ENCODE peak calls at places on chromosomes 16 and 17, in nine cellular contexts. One of them, this sample, is unnamed.

GRCh38 chr17:7237761-7238417 is 1.4 kb downstream of the PHF23 start:
- DNase-seq in SK-N-SH: peak; percentile 83
- DNase-seq in neural progenitor cell: peak; percentile 92
- DNase-seq in A673: peak; percentile 84
- DNase-seq in gastrocnemius medialis: peak; percentile 63
- DNase-seq in heart right ventricle: peak; percentile 83
- DNase-seq in hepatocyte: peak; percentile 92
- DNase-seq in H9: peak; percentile 91
- DNase-seq in heart left ventricle: peak; percentile 87
- DNase-seq in this sample: peak; percentile 53

GRCh38 chr17:67293251-67294203 is 48.5 kb upstream of the HELZ start:
- DNase-seq in SK-N-SH: peak; percentile 62
- DNase-seq in neural progenitor cell: peak; percentile 75
- DNase-seq in A673: peak; percentile 73
- DNase-seq in gastrocnemius medialis: peak; percentile 34
- DNase-seq in heart right ventricle: peak; percentile 67
- DNase-seq in hepatocyte: peak; percentile 67
- DNase-seq in H9: peak; percentile 93
- DNase-seq in heart left ventricle: peak; percentile 64
- DNase-seq in this sample: peak; percentile 72

GRCh38 chr17:9982159-9982558 is 77.1 kb upstream of the RCVRN start:
- DNase-seq in SK-N-SH: no peak
- DNase-seq in neural progenitor cell: peak; percentile 50
- DNase-seq in A673: no peak
- DNase-seq in gastrocnemius medialis: no peak
- DNase-seq in heart right ventricle: no peak
- DNase-seq in hepatocyte: peak; percentile 30
- DNase-seq in H9: peak; percentile 81
- DNase-seq in heart left ventricle: no peak
- DNase-seq in this sample: no peak

GRCh38 chr16:64184156-64184555 is 937.7 kb downstream of the CDH11 start:
- DNase-seq in SK-N-SH: no peak
- DNase-seq in neural progenitor cell: no peak
- DNase-seq in A673: no peak
- DNase-seq in gastrocnemius medialis: no peak
- DNase-seq in heart right ventricle: no peak
- DNase-seq in hepatocyte: no peak
- DNase-seq in H9: no peak
- DNase-seq in heart left ventricle: no peak
- DNase-seq in this sample: no peak

GRCh38 chr17:62045517-62045916 is 19.6 kb downstream of the MED13 start:
- DNase-seq in SK-N-SH: no peak
- DNase-seq in neural progenitor cell: no peak
- DNase-seq in A673: no peak
- DNase-seq in gastrocnemius medialis: no peak
- DNase-seq in heart right ventricle: no peak
- DNase-seq in hepatocyte: no peak
- DNase-seq in H9: no peak
- DNase-seq in heart left ventricle: no peak
- DNase-seq in this sample: no peak

GRCh38 chr17:76714822-76715461 is 4.2 kb upstream of the MXRA7 start:
- DNase-seq in SK-N-SH: peak; percentile 76
- DNase-seq in neural progenitor cell: peak; percentile 72
- DNase-seq in A673: peak; percentile 75
- DNase-seq in gastrocnemius medialis: peak; percentile 19
- DNase-seq in heart right ventricle: peak; percentile 70
- DNase-seq in hepatocyte: peak; percentile 75
- DNase-seq in H9: peak; percentile 61
- DNase-seq in heart left ventricle: peak; percentile 78
- DNase-seq in this sample: no peak

GRCh38 chr16:58197314-58198012 is 443 bp downstream of the CSNK2A2 start:
- DNase-seq in SK-N-SH: peak; percentile 74
- DNase-seq in neural progenitor cell: peak; percentile 49
- DNase-seq in A673: no peak
- DNase-seq in gastrocnemius medialis: no peak
- DNase-seq in heart right ventricle: peak; percentile 15
- DNase-seq in hepatocyte: peak; percentile 11
- DNase-seq in H9: no peak
- DNase-seq in heart left ventricle: peak; percentile 24
- DNase-seq in this sample: no peak

GRCh38 chr17:80195671-80196529 is 24.2 kb downstream of the SGSH start:
- DNase-seq in SK-N-SH: peak; percentile 70
- DNase-seq in neural progenitor cell: peak; percentile 59
- DNase-seq in A673: peak; percentile 51
- DNase-seq in gastrocnemius medialis: no peak
- DNase-seq in heart right ventricle: no peak
- DNase-seq in hepatocyte: no peak
- DNase-seq in H9: peak; percentile 76
- DNase-seq in heart left ventricle: no peak
- DNase-seq in this sample: no peak

GRCh38 chr17:4588391-4588790 is 4.1 kb downstream of the SMTNL2 start:
- DNase-seq in SK-N-SH: no peak
- DNase-seq in neural progenitor cell: peak; percentile 3
- DNase-seq in A673: no peak
- DNase-seq in gastrocnemius medialis: no peak
- DNase-seq in heart right ventricle: peak; percentile 65
- DNase-seq in hepatocyte: no peak
- DNase-seq in H9: no peak
- DNase-seq in heart left ventricle: peak; percentile 81
- DNase-seq in this sample: no peak

GRCh38 chr17:74746376-74746775 is 2.1 kb upstream of the NHERF1 start:
- DNase-seq in SK-N-SH: no peak
- DNase-seq in neural progenitor cell: peak; percentile 59
- DNase-seq in A673: no peak
- DNase-seq in gastrocnemius medialis: no peak
- DNase-seq in heart right ventricle: no peak
- DNase-seq in hepatocyte: no peak
- DNase-seq in H9: peak; percentile 29
- DNase-seq in heart left ventricle: no peak
- DNase-seq in this sample: no peak

GRCh38 chr16:75703341-75703740 is 2.1 kb upstream of the DUXB start:
- DNase-seq in SK-N-SH: no peak
- DNase-seq in neural progenitor cell: no peak
- DNase-seq in A673: no peak
- DNase-seq in gastrocnemius medialis: no peak
- DNase-seq in heart right ventricle: no peak
- DNase-seq in hepatocyte: no peak
- DNase-seq in H9: no peak
- DNase-seq in heart left ventricle: no peak
- DNase-seq in this sample: no peak

GRCh38 chr17:83199500-83200201 is 120.2 kb downstream of the METRNL start:
- DNase-seq in SK-N-SH: no peak
- DNase-seq in neural progenitor cell: no peak
- DNase-seq in A673: no peak
- DNase-seq in gastrocnemius medialis: peak; percentile 16
- DNase-seq in heart right ventricle: peak; percentile 53
- DNase-seq in hepatocyte: no peak
- DNase-seq in H9: no peak
- DNase-seq in heart left ventricle: peak; percentile 65
- DNase-seq in this sample: peak; percentile 5

GRCh38 chr17:63437287-63438091 is 8.6 kb downstream of the CYB561 start:
- DNase-seq in SK-N-SH: peak; percentile 42
- DNase-seq in neural progenitor cell: no peak
- DNase-seq in A673: no peak
- DNase-seq in gastrocnemius medialis: no peak
- DNase-seq in heart right ventricle: no peak
- DNase-seq in hepatocyte: no peak
- DNase-seq in H9: no peak
- DNase-seq in heart left ventricle: peak; percentile 54
- DNase-seq in this sample: no peak

GRCh38 chr16:324451-325334 is 27.8 kb downstream of the AXIN1 start:
- DNase-seq in SK-N-SH: no peak
- DNase-seq in neural progenitor cell: no peak
- DNase-seq in A673: no peak
- DNase-seq in gastrocnemius medialis: no peak
- DNase-seq in heart right ventricle: no peak
- DNase-seq in hepatocyte: peak; percentile 43
- DNase-seq in H9: no peak
- DNase-seq in heart left ventricle: no peak
- DNase-seq in this sample: no peak

GRCh38 chr16:31134091-31134571 is 1.4 kb downstream of the PRSS8 start:
- DNase-seq in SK-N-SH: no peak
- DNase-seq in neural progenitor cell: no peak
- DNase-seq in A673: no peak
- DNase-seq in gastrocnemius medialis: no peak
- DNase-seq in heart right ventricle: no peak
- DNase-seq in hepatocyte: peak; percentile 30
- DNase-seq in H9: no peak
- DNase-seq in heart left ventricle: no peak
- DNase-seq in this sample: peak; percentile 73

GRCh38 chr17:882827-883585 is 96.6 kb downstream of the NXN start:
- DNase-seq in SK-N-SH: no peak
- DNase-seq in neural progenitor cell: peak; percentile 37
- DNase-seq in A673: no peak
- DNase-seq in gastrocnemius medialis: peak; percentile 84
- DNase-seq in heart right ventricle: peak; percentile 69
- DNase-seq in hepatocyte: peak; percentile 67
- DNase-seq in H9: peak; percentile 75
- DNase-seq in heart left ventricle: peak; percentile 85
- DNase-seq in this sample: peak; percentile 26

GRCh38 chr16:13858873-13859580 is 60.9 kb upstream of the ERCC4 start:
- DNase-seq in SK-N-SH: no peak
- DNase-seq in neural progenitor cell: no peak
- DNase-seq in A673: no peak
- DNase-seq in gastrocnemius medialis: no peak
- DNase-seq in heart right ventricle: no peak
- DNase-seq in hepatocyte: no peak
- DNase-seq in H9: no peak
- DNase-seq in heart left ventricle: no peak
- DNase-seq in this sample: no peak

GRCh38 chr17:17001874-17002520 is 30.1 kb upstream of the TNFRSF13B start:
- DNase-seq in SK-N-SH: peak; percentile 92
- DNase-seq in neural progenitor cell: peak; percentile 90
- DNase-seq in A673: peak; percentile 85
- DNase-seq in gastrocnemius medialis: peak; percentile 44
- DNase-seq in heart right ventricle: peak; percentile 83
- DNase-seq in hepatocyte: peak; percentile 93
- DNase-seq in H9: peak; percentile 92
- DNase-seq in heart left ventricle: peak; percentile 77
- DNase-seq in this sample: peak; percentile 89

GRCh38 chr17:40113110-40113960 is 8.4 kb upstream of the MSL1 start:
- DNase-seq in SK-N-SH: peak; percentile 90
- DNase-seq in neural progenitor cell: peak; percentile 93
- DNase-seq in A673: peak; percentile 93
- DNase-seq in gastrocnemius medialis: peak; percentile 95
- DNase-seq in heart right ventricle: peak; percentile 86
- DNase-seq in hepatocyte: peak; percentile 96
- DNase-seq in H9: peak; percentile 96
- DNase-seq in heart left ventricle: peak; percentile 94
- DNase-seq in this sample: peak; percentile 95
- H3K4me1 ChIP-seq in SK-N-SH: peaks cover 37% of the 10 kb centered on the region
- H3K4me1 ChIP-seq in neural progenitor cell: peaks cover 50% of the 10 kb centered on the region
- H3K4me1 ChIP-seq in A673: peaks cover 18% of the 10 kb centered on the region
- H3K4me1 ChIP-seq in gastrocnemius medialis: peaks cover 65% of the 10 kb centered on the region
- H3K4me1 ChIP-seq in heart right ventricle: peaks cover 59% of the 10 kb centered on the region
- H3K4me1 ChIP-seq in hepatocyte: peaks cover 63% of the 10 kb centered on the region
- H3K4me1 ChIP-seq in H9: peaks cover 15% of the 10 kb centered on the region
- H3K4me1 ChIP-seq in heart left ventricle: peaks cover 29% of the 10 kb centered on the region
- H3K4me1 ChIP-seq in this sample: peaks cover 38% of the 10 kb centered on the region

GRCh38 chr16:21222495-21223337 is 10.8 kb upstream of the ANKS4B start:
- DNase-seq in SK-N-SH: no peak
- DNase-seq in neural progenitor cell: no peak
- DNase-seq in A673: no peak
- DNase-seq in gastrocnemius medialis: no peak
- DNase-seq in heart right ventricle: no peak
- DNase-seq in hepatocyte: no peak
- DNase-seq in H9: no peak
- DNase-seq in heart left ventricle: no peak
- DNase-seq in this sample: peak; percentile 72
- H3K27me3 ChIP-seq in SK-N-SH: peaks cover 4% of the 10 kb centered on the region
- H3K27me3 ChIP-seq in neural progenitor cell: no peaks in the 10 kb centered on the region
- H3K27me3 ChIP-seq in A673: peaks cover 36% of the 10 kb centered on the region
- H3K27me3 ChIP-seq in gastrocnemius medialis: no peaks in the 10 kb centered on the region
- H3K27me3 ChIP-seq in heart right ventricle: peaks cover 10% of the 10 kb centered on the region
- H3K27me3 ChIP-seq in hepatocyte: no peaks in the 10 kb centered on the region
- H3K27me3 ChIP-seq in H9: no peaks in the 10 kb centered on the region
- H3K27me3 ChIP-seq in heart left ventricle: no peaks in the 10 kb centered on the region
- H3K27me3 ChIP-seq in this sample: no peaks in the 10 kb centered on the region

GRCh38 chr17:28896491-28896883 is 1.0 kb downstream of the FLOT2 start:
- DNase-seq in SK-N-SH: peak; percentile 38
- DNase-seq in neural progenitor cell: no peak
- DNase-seq in A673: peak; percentile 39
- DNase-seq in gastrocnemius medialis: no peak
- DNase-seq in heart right ventricle: no peak
- DNase-seq in hepatocyte: no peak
- DNase-seq in H9: no peak
- DNase-seq in heart left ventricle: no peak
- DNase-seq in this sample: no peak
- H3K4me1 ChIP-seq in SK-N-SH: peaks cover 18% of the 10 kb centered on the region
- H3K4me1 ChIP-seq in neural progenitor cell: peaks cover 13% of the 10 kb centered on the region
- H3K4me1 ChIP-seq in A673: peaks cover 40% of the 10 kb centered on the region
- H3K4me1 ChIP-seq in gastrocnemius medialis: peaks cover 29% of the 10 kb centered on the region
- H3K4me1 ChIP-seq in heart right ventricle: peaks cover 47% of the 10 kb centered on the region
- H3K4me1 ChIP-seq in hepatocyte: peaks cover 15% of the 10 kb centered on the region
- H3K4me1 ChIP-seq in H9: peaks cover 9% of the 10 kb centered on the region
- H3K4me1 ChIP-seq in heart left ventricle: peaks cover 11% of the 10 kb centered on the region
- H3K4me1 ChIP-seq in this sample: peaks cover 13% of the 10 kb centered on the region

GRCh38 chr17:39705786-39706348 is 6.0 kb downstream of the ERBB2 start:
- DNase-seq in SK-N-SH: no peak
- DNase-seq in neural progenitor cell: no peak
- DNase-seq in A673: no peak
- DNase-seq in gastrocnemius medialis: no peak
- DNase-seq in heart right ventricle: peak; percentile 56
- DNase-seq in hepatocyte: no peak
- DNase-seq in H9: peak; percentile 52
- DNase-seq in heart left ventricle: peak; percentile 72
- DNase-seq in this sample: no peak

GRCh38 chr17:39702901-39703893 is 3.3 kb downstream of the ERBB2 start:
- DNase-seq in SK-N-SH: no peak
- DNase-seq in neural progenitor cell: peak; percentile 21
- DNase-seq in A673: no peak
- DNase-seq in gastrocnemius medialis: no peak
- DNase-seq in heart right ventricle: no peak
- DNase-seq in hepatocyte: no peak
- DNase-seq in H9: no peak
- DNase-seq in heart left ventricle: peak; percentile 60
- DNase-seq in this sample: no peak

GRCh38 chr17:39704821-39705551 is 5.1 kb downstream of the ERBB2 start:
- DNase-seq in SK-N-SH: no peak
- DNase-seq in neural progenitor cell: peak; percentile 49
- DNase-seq in A673: no peak
- DNase-seq in gastrocnemius medialis: no peak
- DNase-seq in heart right ventricle: no peak
- DNase-seq in hepatocyte: no peak
- DNase-seq in H9: peak; percentile 59
- DNase-seq in heart left ventricle: no peak
- DNase-seq in this sample: no peak

GRCh38 chr17:39701784-39702422 is 2.0 kb downstream of the ERBB2 start:
- DNase-seq in SK-N-SH: no peak
- DNase-seq in neural progenitor cell: peak; percentile 5
- DNase-seq in A673: no peak
- DNase-seq in gastrocnemius medialis: no peak
- DNase-seq in heart right ventricle: no peak
- DNase-seq in hepatocyte: no peak
- DNase-seq in H9: no peak
- DNase-seq in heart left ventricle: no peak
- DNase-seq in this sample: no peak

DNA sequence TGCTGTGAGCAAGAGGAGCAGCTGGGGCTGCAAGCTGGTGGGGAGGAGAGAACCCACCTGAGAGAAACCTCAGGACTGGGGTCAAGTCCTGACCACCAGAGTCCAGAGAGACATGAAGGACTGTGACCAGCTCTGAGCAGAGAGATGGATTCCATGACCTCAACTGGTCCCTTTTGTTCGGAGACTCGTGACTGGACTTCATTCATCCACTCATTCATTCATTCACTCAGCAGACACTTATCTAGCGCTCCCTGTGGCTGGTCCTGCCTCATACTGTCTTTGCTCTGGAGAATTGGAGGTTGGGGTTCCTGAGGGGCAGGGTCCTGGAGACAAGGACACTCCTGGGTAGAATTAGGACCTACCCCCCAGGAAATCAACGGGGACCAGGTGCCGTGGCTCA is 4.0 kb downstream of the ERBB2 start:
- DNase-seq in SK-N-SH: no peak
- DNase-seq in neural progenitor cell: no peak
- DNase-seq in A673: no peak
- DNase-seq in gastrocnemius medialis: no peak
- DNase-seq in heart right ventricle: no peak
- DNase-seq in hepatocyte: no peak
- DNase-seq in H9: no peak
- DNase-seq in heart left ventricle: no peak
- DNase-seq in this sample: no peak
- H3K27me3 ChIP-seq in SK-N-SH: no peaks in the 10 kb centered on the region
- H3K27me3 ChIP-seq in neural progenitor cell: no peaks in the 10 kb centered on the region
- H3K27me3 ChIP-seq in A673: no peaks in the 10 kb centered on the region
- H3K27me3 ChIP-seq in gastrocnemius medialis: no peaks in the 10 kb centered on the region
- H3K27me3 ChIP-seq in heart right ventricle: no peaks in the 10 kb centered on the region
- H3K27me3 ChIP-seq in hepatocyte: no peaks in the 10 kb centered on the region
- H3K27me3 ChIP-seq in H9: no peaks in the 10 kb centered on the region
- H3K27me3 ChIP-seq in heart left ventricle: no peaks in the 10 kb centered on the region
- H3K27me3 ChIP-seq in this sample: no peaks in the 10 kb centered on the region